ENCODE peak calls at places on chromosomes 2 and 18, in six cellular contexts. One of them, this sample, is unnamed.

GRCh38 chr18:9135912-9136314 is 668 bp upstream of the ANKRD12 start:
- DNase-seq in GM12878: no peak
- DNase-seq in GM23338: peak
- DNase-seq in K562: peak
- DNase-seq in HepG2: peak
- DNase-seq in WTC11: peak
- DNase-seq in this sample: peak

GRCh38 chr18:78296152-78296551 is 683.5 kb upstream of the SALL3 start:
- DNase-seq in WTC11: no peak
- DNase-seq in GM23338: no peak
- DNase-seq in GM12878: no peak
- DNase-seq in HepG2: no peak
- DNase-seq in K562: no peak
- DNase-seq in this sample: no peak

GRCh38 chr2:86825728-86826386 is 35.1 kb upstream of the CD8A start:
- DNase-seq in GM12878: no peak
- DNase-seq in WTC11: no peak
- DNase-seq in K562: no peak
- DNase-seq in GM23338: no peak
- DNase-seq in HepG2: no peak
- DNase-seq in this sample: no peak

GRCh38 chr2:186919272-186919671 is 70.3 kb upstream of the ZSWIM2 start:
- DNase-seq in K562: no peak
- DNase-seq in HepG2: no peak
- DNase-seq in GM12878: no peak
- DNase-seq in WTC11: no peak
- DNase-seq in GM23338: no peak
- DNase-seq in this sample: no peak

GRCh38 chr2:141957827-141958440 is 172.9 kb downstream of the LRP1B start:
- DNase-seq in K562: no peak
- DNase-seq in HepG2: no peak
- DNase-seq in GM12878: no peak
- DNase-seq in GM23338: no peak
- DNase-seq in WTC11: no peak
- DNase-seq in this sample: no peak

GRCh38 chr2:170344663-170345099 is 166.7 kb downstream of the MYO3B start:
- DNase-seq in WTC11: no peak
- DNase-seq in K562: no peak
- DNase-seq in HepG2: no peak
- DNase-seq in GM12878: no peak
- DNase-seq in GM23338: no peak
- DNase-seq in this sample: no peak

GRCh38 chr2:150601280-150602038 is 114.0 kb upstream of the RND3 start:
- DNase-seq in K562: no peak
- DNase-seq in WTC11: no peak
- DNase-seq in HepG2: peak
- DNase-seq in GM12878: no peak
- DNase-seq in GM23338: no peak
- DNase-seq in this sample: no peak

GRCh38 chr18:8957731-8958130 is 144.8 kb upstream of the NDUFV2 start:
- DNase-seq in HepG2: no peak
- DNase-seq in K562: no peak
- DNase-seq in WTC11: no peak
- DNase-seq in GM23338: no peak
- DNase-seq in GM12878: no peak
- DNase-seq in this sample: no peak

GRCh38 chr18:11064106-11064505 is 85.3 kb downstream of the PIEZO2 start:
- DNase-seq in WTC11: no peak
- DNase-seq in GM12878: no peak
- DNase-seq in HepG2: no peak
- DNase-seq in K562: no peak
- DNase-seq in GM23338: no peak
- DNase-seq in this sample: no peak

GRCh38 chr18:63511285-63511684 is 30.9 kb upstream of the SERPINB12 start:
- DNase-seq in GM23338: peak
- DNase-seq in K562: peak
- DNase-seq in HepG2: peak
- DNase-seq in WTC11: peak
- DNase-seq in GM12878: no peak
- DNase-seq in this sample: peak

GRCh38 chr2:241929551-241930490 is 60.3 kb downstream of the RTP5 start:
- DNase-seq in WTC11: no peak
- DNase-seq in GM23338: no peak
- DNase-seq in K562: no peak
- DNase-seq in GM12878: no peak
- DNase-seq in HepG2: no peak
- DNase-seq in this sample: no peak

GRCh38 chr18:63317982-63318881 is 1.3 kb downstream of the BCL2 start:
- DNase-seq in HepG2: no peak
- DNase-seq in GM12878: no peak
- DNase-seq in WTC11: peak
- DNase-seq in K562: no peak
- DNase-seq in GM23338: peak
- DNase-seq in this sample: peak

GRCh38 chr2:1493361-1494126 is 80.3 kb downstream of the TPO start:
- DNase-seq in WTC11: peak
- DNase-seq in HepG2: no peak
- DNase-seq in GM12878: no peak
- DNase-seq in K562: no peak
- DNase-seq in GM23338: no peak
- DNase-seq in this sample: no peak

GRCh38 chr2:239443666-239444567 is 43.1 kb upstream of the HDAC4 start:
- DNase-seq in WTC11: no peak
- DNase-seq in HepG2: peak
- DNase-seq in K562: no peak
- DNase-seq in GM23338: no peak
- DNase-seq in GM12878: no peak
- DNase-seq in this sample: no peak

GRCh38 chr2:133667085-133667484 is 98.8 kb upstream of the NCKAP5 start:
- DNase-seq in GM23338: no peak
- DNase-seq in GM12878: no peak
- DNase-seq in K562: no peak
- DNase-seq in WTC11: no peak
- DNase-seq in HepG2: no peak
- DNase-seq in this sample: no peak

GRCh38 chr2:181153886-181154285 is 173.5 kb downstream of the UBE2E3 start:
- DNase-seq in GM23338: no peak
- DNase-seq in WTC11: no peak
- DNase-seq in GM12878: no peak
- DNase-seq in HepG2: no peak
- DNase-seq in K562: no peak
- DNase-seq in this sample: no peak

GRCh38 chr18:9330419-9330818 is 4.2 kb upstream of the TWSG1 start:
- DNase-seq in HepG2: no peak
- DNase-seq in K562: no peak
- DNase-seq in WTC11: no peak
- DNase-seq in GM23338: no peak
- DNase-seq in GM12878: no peak
- DNase-seq in this sample: no peak

GRCh38 chr2:37156071-37156856 is 516 bp downstream of the EIF2AK2 start:
- DNase-seq in GM12878: no peak
- DNase-seq in HepG2: peak
- DNase-seq in K562: peak
- DNase-seq in GM23338: peak
- DNase-seq in WTC11: no peak
- DNase-seq in this sample: no peak

GRCh38 chr2:197208029-197208428 is 102.6 kb downstream of the ANKRD44 start:
- DNase-seq in GM23338: no peak
- DNase-seq in WTC11: no peak
- DNase-seq in K562: no peak
- DNase-seq in HepG2: no peak
- DNase-seq in GM12878: no peak
- DNase-seq in this sample: no peak

GRCh38 chr18:35106845-35107148 is 65.6 kb downstream of the MAPRE2 start:
- DNase-seq in GM23338: no peak
- DNase-seq in K562: no peak
- DNase-seq in HepG2: no peak
- DNase-seq in GM12878: no peak
- DNase-seq in WTC11: no peak
- DNase-seq in this sample: no peak

GRCh38 chr2:27093430-27094352 is 7.1 kb downstream of the KHK start:
- DNase-seq in GM12878: no peak
- DNase-seq in WTC11: no peak
- DNase-seq in GM23338: no peak
- DNase-seq in HepG2: peak
- DNase-seq in K562: no peak
- DNase-seq in this sample: no peak

GRCh38 chr2:145185696-145186095 is 665.8 kb upstream of the ZEB2 start:
- DNase-seq in K562: no peak
- DNase-seq in GM12878: no peak
- DNase-seq in GM23338: no peak
- DNase-seq in HepG2: no peak
- DNase-seq in WTC11: no peak
- DNase-seq in this sample: no peak

GRCh38 chr2:240419321-240419720 is 16.1 kb upstream of the GPC1 start:
- DNase-seq in HepG2: no peak
- DNase-seq in K562: no peak
- DNase-seq in WTC11: no peak
- DNase-seq in GM12878: no peak
- DNase-seq in GM23338: no peak
- DNase-seq in this sample: no peak

DNA sequence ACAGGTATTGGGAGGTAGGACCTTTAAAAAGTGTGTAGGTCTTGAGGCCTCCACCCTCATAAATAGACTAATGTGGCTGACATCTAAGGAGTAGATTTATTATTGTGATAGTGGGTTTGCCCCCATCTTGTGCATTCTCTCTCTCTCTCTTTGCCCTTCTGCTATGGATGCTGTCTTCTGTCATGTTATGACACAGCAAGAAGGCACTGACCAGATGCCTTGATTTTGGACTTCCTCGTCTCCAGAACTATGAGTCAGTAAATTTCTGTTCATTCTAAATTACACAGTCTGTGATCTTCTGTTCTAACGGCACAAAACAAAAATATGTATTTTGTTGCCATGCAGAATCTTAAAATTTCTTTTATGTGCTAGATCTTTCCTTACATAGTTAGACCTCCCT is 66.9 kb downstream of the ATAD2B start:
- DNase-seq in GM23338: no peak
- DNase-seq in GM12878: no peak
- DNase-seq in K562: peak
- DNase-seq in HepG2: no peak
- DNase-seq in WTC11: no peak
- DNase-seq in this sample: no peak
- TF ChIP-seq CREB1 in GM23338: no peak
- TF ChIP-seq CREB1 in GM12878: no peak
- TF ChIP-seq CREB1 in K562: no peak
- TF ChIP-seq CREB1 in HepG2: no peak
- TF ChIP-seq CREB1 in WTC11: no peak
- TF ChIP-seq CREB1 in this sample: no peak

GRCh38 chr2:20184067-20184938 is 40.6 kb downstream of the SDC1 start:
- DNase-seq in GM12878: no peak
- DNase-seq in K562: no peak
- DNase-seq in WTC11: no peak
- DNase-seq in GM23338: no peak
- DNase-seq in HepG2: peak
- DNase-seq in this sample: no peak
- TF ChIP-seq CREB1 in GM12878: no peak
- TF ChIP-seq CREB1 in K562: no peak
- TF ChIP-seq CREB1 in WTC11: no peak
- TF ChIP-seq CREB1 in GM23338: no peak
- TF ChIP-seq CREB1 in HepG2: no peak
- TF ChIP-seq CREB1 in this sample: no peak

DNA sequence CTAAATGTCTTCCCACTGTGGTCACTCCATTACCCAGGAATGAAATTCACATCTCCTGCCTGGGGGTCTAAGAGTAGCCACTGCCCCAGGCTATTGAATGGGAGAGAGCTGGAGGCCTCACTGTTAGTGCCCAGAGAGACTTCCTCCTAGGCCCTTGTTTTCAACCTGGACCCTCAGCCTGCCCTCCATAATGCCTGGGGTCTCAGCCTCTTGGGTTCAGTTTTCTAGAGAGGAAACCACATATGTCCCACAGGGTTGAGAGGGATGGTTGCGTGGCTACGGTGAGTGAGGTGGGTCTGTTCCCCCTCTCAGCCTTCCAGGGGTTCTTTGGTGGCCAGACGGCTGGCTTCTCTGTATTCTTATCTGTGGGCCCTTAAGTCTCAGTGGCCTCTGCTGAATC is 43.4 kb downstream of the SPATS2L start:
- DNase-seq in HepG2: no peak
- DNase-seq in GM23338: no peak
- DNase-seq in WTC11: no peak
- DNase-seq in GM12878: no peak
- DNase-seq in K562: no peak
- DNase-seq in this sample: no peak
- TF ChIP-seq CREB1 in HepG2: no peak
- TF ChIP-seq CREB1 in GM23338: no peak
- TF ChIP-seq CREB1 in WTC11: no peak
- TF ChIP-seq CREB1 in GM12878: no peak
- TF ChIP-seq CREB1 in K562: no peak
- TF ChIP-seq CREB1 in this sample: no peak

DNA sequence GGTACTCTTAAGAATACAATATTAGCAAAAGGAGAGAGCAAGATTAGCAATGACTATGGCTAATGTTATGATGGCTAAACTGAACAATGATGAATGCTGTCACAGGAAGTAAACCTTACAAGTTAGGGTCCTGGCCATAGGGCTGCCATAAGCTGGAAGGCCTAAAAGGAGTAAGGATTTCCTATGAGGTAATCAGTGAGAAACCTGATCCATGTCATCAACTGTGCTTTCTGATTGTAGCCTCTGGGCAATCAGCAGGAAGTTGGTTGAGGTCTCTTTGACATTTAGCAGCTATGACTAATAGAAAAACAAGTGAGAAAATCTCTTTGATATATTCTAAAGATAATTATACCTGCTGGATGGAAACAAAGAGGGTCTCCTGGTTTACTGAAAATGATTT is 193.0 kb downstream of the RAB3GAP1 start:
- DNase-seq in GM12878: no peak
- DNase-seq in K562: peak
- DNase-seq in WTC11: no peak
- DNase-seq in HepG2: peak
- DNase-seq in GM23338: peak
- DNase-seq in this sample: no peak
- TF ChIP-seq CREB1 in GM12878: no peak
- TF ChIP-seq CREB1 in K562: no peak
- TF ChIP-seq CREB1 in WTC11: no peak
- TF ChIP-seq CREB1 in HepG2: no peak
- TF ChIP-seq CREB1 in GM23338: no peak
- TF ChIP-seq CREB1 in this sample: no peak

This sample was measured in H1.